ENCODE peak calls at places on chromosome 7, in five cellular contexts. A, Y, B, Z and O are unnamed samples.

GRCh38 chr7:38477333-38477732 is 153.8 kb downstream of the AMPH start:
- DNase-seq in B (no peak), Y (no peak), A (no peak), Z (no peak), O (no peak)

GRCh38 chr7:107446988-107447387 is 22.9 kb upstream of the GPR22 start:
- DNase-seq in B (peak), Y (no peak), A (no peak), Z (no peak), O (peak)

GRCh38 chr7:69739906-69740545 is 141.8 kb downstream of the AUTS2 start:
- DNase-seq in B (no peak), Y (no peak), Z (peak), A (no peak), O (no peak)

GRCh38 chr7:130733866-130734524 is at the start of gene KLF14:
- DNase-seq in B (no peak), A (peak), Y (no peak), Z (peak), O (no peak)

GRCh38 chr7:98755138-98755898 is 114.5 kb downstream of the TMEM130 start:
- DNase-seq in A (no peak), B (no peak), Y (no peak), Z (peak), O (no peak)

GRCh38 chr7:5255832-5256231 is 26.9 kb upstream of the SLC29A4 start:
- DNase-seq in Z (no peak), Y (no peak), B (no peak), A (no peak), O (no peak)

GRCh38 chr7:2006921-2007381 is 225.8 kb downstream of the MAD1L1 start:
- DNase-seq in Y (no peak), A (no peak), Z (no peak), B (no peak), O (no peak)

GRCh38 chr7:130490287-130490686 is 1.6 kb upstream of the MEST start:
- DNase-seq in Z (no peak), B (no peak), A (no peak), Y (peak), O (no peak)

GRCh38 chr7:114622189-114622588 is 207.6 kb downstream of the FOXP2 start:
- DNase-seq in Y (no peak), Z (no peak), B (no peak), A (no peak), O (no peak)

GRCh38 chr7:30750574-30751256 is 1.2 kb upstream of the INMT start:
- DNase-seq in A (no peak), B (peak), Z (no peak), Y (no peak), O (peak)

GRCh38 chr7:109402107-109402506 is 832.4 kb downstream of the DNAJB9 start:
- DNase-seq in Y (no peak), B (no peak), A (no peak), Z (no peak), O (no peak)

GRCh38 chr7:42982604-42983115 is 50.5 kb downstream of the MRPL32 start:
- DNase-seq in B (no peak), Z (no peak), A (no peak), Y (no peak), O (no peak)

GRCh38 chr7:113790025-113790424 is 128.8 kb downstream of the PPP1R3A start:
- DNase-seq in Y (no peak), B (no peak), A (no peak), Z (no peak), O (no peak)

GRCh38 chr7:22589641-22590141 is 89.7 kb upstream of the STEAP1B start:
- DNase-seq in A (no peak), Y (peak), Z (no peak), B (no peak), O (peak)

GRCh38 chr7:375901-376305 is 85.9 kb downstream of the FOXL3 start:
- DNase-seq in B (no peak), Y (no peak), A (peak), Z (no peak), O (no peak)

GRCh38 chr7:16268821-16269768 is 152.2 kb downstream of the CRPPA start:
- DNase-seq in Y (no peak), B (peak), A (no peak), Z (no peak), O (peak)

GRCh38 chr7:2295936-2296620 is 18.2 kb downstream of the SNX8 start:
- DNase-seq in B (no peak), A (no peak), Y (no peak), Z (no peak), O (no peak)

GRCh38 chr7:23472974-23473847 is 2.9 kb upstream of the IGF2BP3 start:
- DNase-seq in A (no peak), Y (peak), B (no peak), Z (no peak), O (no peak)

GRCh38 chr7:80935971-80936370 is 17.1 kb upstream of the SEMA3C start:
- DNase-seq in B (no peak), A (no peak), Z (no peak), Y (no peak), O (no peak)

GRCh38 chr7:27774717-27775328 is 34.9 kb downstream of the TAX1BP1 start:
- DNase-seq in Z (no peak), B (peak), Y (peak), A (no peak), O (peak)

GRCh38 chr7:29865526-29865925 is 59.2 kb downstream of the WIPF3 start:
- DNase-seq in Z (no peak), B (peak), Y (peak), A (no peak), O (peak)

GRCh38 chr7:50584793-50585399 is 19.7 kb upstream of the DDC start:
- DNase-seq in B (no peak), Y (no peak), Z (no peak), A (no peak), O (no peak)

GRCh38 chr7:112556633-112557032 is 75.8 kb downstream of the LSMEM1 start:
- DNase-seq in Z (peak), Y (no peak), B (peak), A (peak), O (peak)

GRCh38 chr7:7535688-7536087 is at the start of gene COL28A1:
- DNase-seq in B (no peak), A (no peak), Z (no peak), Y (no peak), O (no peak)

GRCh38 chr7:142883571-142884284 is 1.8 kb downstream of the TRPV6 start:
- DNase-seq in Y (no peak), B (no peak), A (no peak), Z (no peak), O (no peak)

GRCh38 chr7:36400606-36401005 is 10.9 kb downstream of the ANLN start:
- DNase-seq in B (no peak), Y (no peak), A (no peak), Z (no peak), O (peak)